ENCODE peak calls at places on chromosome X, in four cellular contexts. Q is transverse colon, J is tibial nerve, N is HCT116. M is an unnamed sample. For H3K9me3, the result is how much of the 10 kb centered on the place peaks cover.

GRCh38 chrX:48573690-48574269 is 504 bp upstream of the RBM3 start:
- DNase-seq in Q (peak), J (peak), N (no peak), M (peak)

GRCh38 chrX:49256268-49256995 is 8.1 kb downstream of the FOXP3 start:
- DNase-seq in Q (no peak), J (no peak), N (no peak), M (no peak)

GRCh38 chrX:28625223-28625622 is 38.0 kb downstream of the IL1RAPL1 start:
- DNase-seq in Q (no peak), J (no peak), N (no peak), M (no peak)

GRCh38 chrX:127708155-127708554 is 344.0 kb downstream of the ACTRT1 start:
- DNase-seq in Q (no peak), J (no peak), N (no peak), M (peak)

GRCh38 chrX:70454441-70455365 is 10.1 kb downstream of the DLG3 start:
- DNase-seq in Q (peak), J (peak), N (peak), M (peak)

GRCh38 chrX:133776072-133776471 is 209.3 kb downstream of the GPC3 start:
- DNase-seq in Q (peak), J (no peak), N (no peak), M (peak)

GRCh38 chrX:110966839-110967238 is 129.2 kb upstream of the PAK3 start:
- DNase-seq in Q (no peak), J (no peak), N (no peak), M (no peak)

GRCh38 chrX:152844256-152844655 is 13.4 kb downstream of the NSDHL start:
- DNase-seq in Q (no peak), J (no peak), N (no peak), M (no peak)

GRCh38 chrX:73577368-73577767 is 14.4 kb downstream of the CHIC1 start:
- DNase-seq in Q (no peak), J (no peak), N (no peak), M (peak)

GRCh38 chrX:101658661-101659477 is 781 bp downstream of the ARMCX2 start:
- DNase-seq in Q (peak), J (peak), N (no peak), M (peak)

GRCh38 chrX:39065051-39065871 is 264.0 kb downstream of the MID1IP1 start:
- DNase-seq in Q (no peak), J (no peak), N (no peak), M (no peak)

GRCh38 chrX:68332156-68332823 is 101.0 kb downstream of the OPHN1 start:
- DNase-seq in Q (no peak), J (no peak), N (no peak), M (no peak)

GRCh38 chrX:51395807-51396728 is 63.4 kb downstream of the NUDT10 start:
- DNase-seq in Q (no peak), J (no peak), N (no peak), M (peak)

GRCh38 chrX:33062016-33062415 is 149.3 kb downstream of the DMD start:
- DNase-seq in Q (no peak), J (no peak), N (no peak), M (no peak)

GRCh38 chrX:140664939-140665338 is 44.6 kb upstream of the LINC00632 start:
- DNase-seq in Q (no peak), J (no peak), N (no peak), M (no peak)

GRCh38 chrX:30570505-30570904 is 7.1 kb downstream of the TASL start:
- DNase-seq in Q (no peak), J (no peak), N (peak), M (no peak)

GRCh38 chrX:31279359-31279758 is 207.5 kb upstream of the FTHL17 start:
- DNase-seq in Q (no peak), J (no peak), N (no peak), M (no peak)

GRCh38 chrX:133640161-133641015 is 225.1 kb upstream of the GPC4 start:
- DNase-seq in Q (no peak), J (no peak), N (no peak), M (no peak)

GRCh38 chrX:13755254-13755653 is 20.7 kb downstream of the OFD1 start:
- DNase-seq in Q (no peak), J (no peak), N (no peak), M (no peak)

GRCh38 chrX:49278081-49278480 is 8.5 kb downstream of the PPP1R3F start:
- DNase-seq in Q (no peak), J (no peak), N (no peak), M (no peak)

GRCh38 chrX:39855748-39856129 is 242.0 kb downstream of the BCOR start:
- DNase-seq in Q (peak), J (no peak), N (peak), M (no peak)

GRCh38 chrX:71859637-71860036 is 51.0 kb upstream of the NHSL2 start:
- DNase-seq in Q (no peak), J (no peak), N (peak), M (peak)

GRCh38 chrX:2928127-2928582 is 984 bp downstream of the ARSD start:
- DNase-seq in Q (peak), J (peak), N (no peak), M (peak)

GRCh38 chrX:22135994-22136684 is 104.0 kb downstream of the PHEX start:
- DNase-seq in Q (no peak), J (no peak), N (peak), M (peak)

GRCh38 chrX:147737690-147738089 is 174.0 kb upstream of the FMR1 start:
- DNase-seq in Q (no peak), J (no peak), N (no peak), M (no peak)

GRCh38 chrX:57607295-57608187 is 15.7 kb downstream of the ZXDB start:
- DNase-seq in Q (no peak), J (no peak), N (no peak), M (no peak)

GRCh38 chrX:51798701-51799100 is 55.5 kb downstream of the GSPT2 start:
- DNase-seq in Q (no peak), J (no peak), N (no peak), M (no peak)

GRCh38 chrX:134601240-134601639 is 57.0 kb downstream of the PLAC1 start:
- DNase-seq in Q (no peak), J (no peak), N (no peak), M (no peak)

GRCh38 chrX:20066968-20067708 is 49.6 kb downstream of the MAP7D2 start:
- DNase-seq in Q (peak), J (no peak), N (peak), M (peak)

GRCh38 chrX:10011261-10011931 is 44.2 kb downstream of the CLDN34 start:
- DNase-seq in Q (no peak), J (no peak), N (no peak), M (no peak)

GRCh38 chrX:14032383-14032782 is 2.7 kb upstream of the GEMIN8 start:
- DNase-seq in Q (peak), J (no peak), N (no peak), M (peak)

DNA sequence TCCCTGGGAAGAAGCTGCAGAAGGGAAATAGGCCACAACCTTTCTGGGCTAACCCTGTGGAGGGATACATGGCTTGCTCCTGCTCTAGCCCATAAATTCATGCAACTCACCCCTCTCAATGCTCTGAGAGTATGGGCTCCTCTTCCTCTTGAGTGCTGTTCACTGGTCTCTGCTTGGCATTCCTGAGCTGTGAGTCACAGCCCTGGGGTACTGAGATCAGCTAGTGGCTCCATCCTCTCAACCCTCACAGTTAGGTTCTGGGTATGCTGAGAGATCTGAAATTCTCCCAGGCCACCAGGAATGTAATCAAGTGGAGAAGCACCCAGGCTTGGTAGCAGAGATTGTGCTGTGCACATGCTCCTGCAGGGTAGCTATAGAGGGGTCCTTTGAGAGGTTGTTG is 60.6 kb upstream of the SPANXN2 start:
- DNase-seq in Q (no peak), J (no peak), N (no peak), M (no peak)
- H3K9me3 ChIP-seq in Q (under half), J (under half), N (under half), M (under half)

DNA sequence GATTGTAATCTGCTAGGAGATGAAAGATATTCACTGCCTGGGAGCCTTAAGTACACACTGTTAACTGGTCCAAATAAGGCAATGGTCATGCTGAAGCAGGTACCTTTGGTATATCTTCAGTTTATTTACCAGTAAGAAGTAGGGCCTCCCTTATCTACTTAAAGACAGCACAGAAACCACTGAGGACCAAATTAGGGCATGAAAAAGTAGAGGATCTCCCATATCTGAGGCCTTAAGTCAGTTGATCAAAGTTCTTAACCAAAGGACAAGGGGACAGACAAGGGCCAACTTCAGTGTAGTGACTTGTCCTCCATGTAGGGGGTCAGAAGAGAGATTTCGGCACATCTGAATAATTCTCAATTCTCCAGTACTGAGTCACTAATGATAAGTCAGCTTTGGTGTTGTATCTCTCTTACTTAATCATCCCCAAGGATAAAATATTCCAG is 59.1 kb downstream of the AMELX start:
- DNase-seq in Q (no peak), J (no peak), N (no peak), M (no peak)
- TF ChIP-seq POLR2A in Q (no peak), J (no peak), N (no peak), M (no peak)

DNA sequence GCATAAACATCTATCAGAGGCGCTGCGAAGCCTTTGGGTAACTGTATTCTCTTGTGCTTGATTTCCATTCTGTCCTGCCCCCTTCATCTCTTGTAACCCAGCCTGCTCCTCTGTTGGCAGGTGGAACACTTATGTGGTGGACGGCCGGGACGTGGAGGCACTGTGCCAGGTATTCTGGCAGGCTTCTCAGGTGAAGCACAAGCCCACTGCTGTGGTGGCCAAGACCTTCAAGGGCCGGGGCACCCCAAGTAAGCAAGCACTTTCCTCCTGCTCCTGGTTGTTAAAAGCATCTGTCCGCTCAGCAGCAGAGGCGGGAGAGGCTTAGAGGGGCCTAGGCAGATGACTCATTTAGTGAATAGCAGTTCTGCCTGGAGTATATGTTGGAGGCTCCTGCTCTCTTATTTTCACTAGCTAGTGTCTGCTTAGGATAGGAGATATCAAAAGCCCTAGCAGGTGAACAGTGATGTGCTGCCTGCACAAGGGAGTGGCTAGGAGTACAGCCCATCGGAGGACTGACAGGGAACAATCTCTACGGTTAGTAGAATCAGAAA is 15.5 kb downstream of the TKTL1 start:
- DNase-seq in Q (no peak), J (no peak), N (no peak), M (peak)
- H3K9me3 ChIP-seq in Q (under half), J (under half), N (under half), M (under half)

GRCh38 chrX:132489256-132490085 is 633 bp upstream of the MBNL3 start:
- DNase-seq in Q (peak), J (peak), N (no peak), M (peak)
- TF ChIP-seq POLR2A in Q (peak), J (no peak), N (no peak), M (peak)

DNA sequence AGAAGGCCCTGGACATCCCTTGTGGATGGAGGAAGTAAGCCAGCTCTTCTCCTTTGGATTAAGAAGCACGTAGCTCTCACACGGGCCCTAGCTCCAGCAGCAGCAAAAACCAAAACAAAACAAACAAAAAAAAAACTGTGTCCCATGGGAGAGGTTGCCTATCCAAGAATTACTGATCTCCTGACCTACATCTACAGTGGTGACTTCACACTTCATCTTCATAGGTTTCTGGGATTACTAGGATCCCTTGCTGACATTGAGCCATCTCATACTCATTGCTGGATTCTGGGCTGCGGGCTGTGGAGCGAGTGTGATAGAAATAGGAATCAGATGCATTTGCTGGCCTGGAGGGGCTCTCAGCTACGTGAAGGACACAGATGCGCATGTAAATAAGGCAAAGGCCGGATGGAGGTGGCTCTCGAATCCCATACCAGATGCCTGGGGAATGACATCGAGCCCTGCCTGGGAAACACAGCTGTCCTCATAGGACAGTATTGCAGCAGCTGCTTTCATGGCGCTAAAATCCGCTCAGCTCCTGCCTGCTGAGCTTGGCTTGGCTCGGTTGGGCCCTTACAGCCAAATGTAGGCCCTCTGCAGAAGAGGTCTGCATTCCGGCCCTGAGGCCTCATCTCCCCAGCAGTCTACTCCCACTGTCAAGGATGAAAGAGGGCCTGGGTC is 41.7 kb downstream of the CNGA2 start:
- DNase-seq in Q (no peak), J (no peak), N (no peak), M (no peak)
- H3K9me3 ChIP-seq in Q (under half), J (under half), N (under half), M (under half)

GRCh38 chrX:24463077-24463476 is 2.0 kb upstream of the PDK3 start:
- DNase-seq in Q (no peak), J (no peak), N (no peak), M (no peak)

GRCh38 chrX:24465524-24465850 is 401 bp downstream of the PDK3 start:
- DNase-seq in Q (no peak), J (no peak), N (no peak), M (no peak)

GRCh38 chrX:24466025-24466424 is 939 bp downstream of the PDK3 start:
- DNase-seq in Q (no peak), J (no peak), N (no peak), M (no peak)

GRCh38 chrX:24464498-24464835 is 619 bp upstream of the PDK3 start:
- DNase-seq in Q (no peak), J (no peak), N (no peak), M (peak)

DNA sequence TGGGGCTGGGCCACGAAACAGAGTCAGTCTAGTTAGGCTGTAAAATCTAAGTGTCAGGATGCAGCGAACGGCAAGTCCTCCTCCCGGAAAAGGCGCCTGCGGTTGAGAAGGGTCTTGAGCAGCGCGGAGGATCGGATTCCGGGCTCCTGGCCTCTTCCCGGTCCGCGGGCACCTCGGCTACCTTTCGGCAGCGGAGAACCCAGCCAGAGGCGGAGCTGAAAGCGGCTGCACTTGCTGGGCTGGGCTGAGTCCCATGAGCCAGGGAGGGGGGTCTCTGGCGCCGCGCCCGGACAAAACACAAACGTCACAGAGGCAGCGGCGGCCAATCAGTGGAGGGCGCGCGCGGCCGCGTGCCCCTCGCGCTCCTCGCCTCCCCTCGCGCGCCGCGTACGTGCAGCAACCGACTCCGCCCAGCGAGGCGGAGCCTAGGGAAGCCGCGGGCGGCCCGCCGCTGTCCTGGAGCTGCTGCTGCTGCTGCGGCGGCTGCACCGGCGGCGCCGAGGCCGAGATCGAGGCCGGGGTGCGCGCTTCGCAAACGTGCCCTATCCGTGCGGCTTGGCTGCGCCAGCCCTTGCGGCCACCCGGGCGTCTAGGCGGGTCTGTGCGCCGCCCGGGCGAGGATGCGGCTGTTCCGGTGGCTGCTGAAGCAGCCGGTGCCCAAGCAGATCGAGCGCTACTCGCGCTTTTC is at the start of gene PDK3:
- DNase-seq in Q (peak), J (peak), N (peak), M (peak)
- TF ChIP-seq POLR2A in Q (peak), J (peak), N (peak), M (no peak)

DNA sequence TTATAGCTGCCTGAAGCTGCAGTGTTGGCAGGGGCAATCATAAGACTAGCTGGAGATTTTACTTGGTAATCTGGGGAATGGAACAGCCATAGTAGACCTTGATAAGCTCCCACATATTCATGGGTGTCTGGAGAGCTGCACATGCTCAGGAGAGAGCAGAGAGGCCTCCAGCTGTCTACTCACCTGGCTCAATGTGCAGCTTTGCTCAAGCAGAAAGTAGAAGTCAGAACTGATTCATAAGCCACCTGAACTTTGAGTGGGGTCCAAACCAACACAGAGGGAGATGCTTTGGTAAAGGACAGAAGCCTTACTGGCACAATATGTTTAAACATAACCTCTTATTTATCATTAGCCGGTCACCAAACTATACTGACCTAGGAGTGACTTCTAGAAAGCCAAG is 54.4 kb downstream of the KDM6A start:
- DNase-seq in Q (no peak), J (no peak), N (no peak), M (peak)
- H3K9me3 ChIP-seq in Q (under half), J (under half), N (under half), M (under half)

GRCh38 chrX:41086627-41086932 is 1.3 kb downstream of the USP9X start:
- DNase-seq in Q (no peak), J (peak), N (no peak), M (no peak)

GRCh38 chrX:41085883-41086626 is 810 bp downstream of the USP9X start:
- DNase-seq in Q (peak), J (peak), N (no peak), M (peak)

GRCh38 chrX:41084360-41085104 is 713 bp upstream of the USP9X start:
- DNase-seq in Q (peak), J (peak), N (peak), M (peak)

GRCh38 chrX:41084044-41084359 is 1.2 kb upstream of the USP9X start:
- DNase-seq in Q (no peak), J (no peak), N (no peak), M (no peak)

GRCh38 chrX:41085105-41085882 is at the start of gene USP9X:
- DNase-seq in Q (peak), J (peak), N (peak), M (peak)
- TF ChIP-seq POLR2A in Q (peak), J (peak), N (peak), M (no peak)

M was measured in thyroid gland.